ENCODE peak calls at places on chromosomes 6 and 20, in seven cellular contexts. O is GM12878, X is HepG2, F is H1, Q is HCT116, A is K562, J is SK-N-SH. H is an unnamed sample.

GRCh38 chr6:7204726-7205125 is 97.0 kb downstream of the RREB1 start:
- DNase-seq in O (no peak), X (no peak), F (no peak), Q (no peak), A (no peak), J (no peak), H (no peak)

GRCh38 chr6:166715065-166715464 is 88.0 kb upstream of the RPS6KA2 start:
- DNase-seq in O (no peak), X (no peak), F (no peak), Q (no peak), A (no peak), J (no peak), H (no peak)

GRCh38 chr20:25856256-25856884 is 159.7 kb upstream of the ZNF337 start:
- DNase-seq in O (no peak), X (no peak), F (no peak), Q (no peak), A (no peak), J (no peak), H (no peak)

GRCh38 chr6:139112561-139112960 is 22.3 kb upstream of the HECA start:
- DNase-seq in O (no peak), X (no peak), F (no peak), Q (no peak), A (no peak), J (no peak), H (no peak)

GRCh38 chr6:139611327-139611958 is 237.0 kb upstream of the CITED2 start:
- DNase-seq in O (no peak), X (no peak), F (no peak), Q (no peak), A (peak), J (no peak), H (no peak)

GRCh38 chr20:50004175-50004574 is 21.4 kb downstream of the SNAI1 start:
- DNase-seq in O (no peak), X (no peak), F (no peak), Q (no peak), A (no peak), J (no peak), H (no peak)

GRCh38 chr6:119637768-119638167 is 288.2 kb upstream of the MAN1A1 start:
- DNase-seq in O (no peak), X (no peak), F (no peak), Q (no peak), A (no peak), J (no peak), H (no peak)

GRCh38 chr6:96522469-96523009 is 933 bp downstream of the UFL1 start:
- DNase-seq in O (no peak), X (peak), F (no peak), Q (no peak), A (no peak), J (peak), H (no peak)

GRCh38 chr20:6613280-6613861 is 154.1 kb upstream of the BMP2 start:
- DNase-seq in O (no peak), X (no peak), F (no peak), Q (no peak), A (no peak), J (no peak), H (no peak)

GRCh38 chr20:31403886-31404285 is 2.1 kb downstream of the DEFB121 start:
- DNase-seq in O (no peak), X (no peak), F (no peak), Q (no peak), A (no peak), J (no peak), H (no peak)

GRCh38 chr20:18739785-18740184 is 73.8 kb upstream of the SCP2D1 start:
- DNase-seq in O (no peak), X (no peak), F (peak), Q (no peak), A (peak), J (peak), H (no peak)

GRCh38 chr6:46014511-46015118 is 1.0 kb downstream of the CLIC5 start:
- DNase-seq in O (no peak), X (no peak), F (no peak), Q (no peak), A (no peak), J (no peak), H (no peak)

GRCh38 chr6:127855542-127856159 is 45.2 kb downstream of the THEMIS start:
- DNase-seq in O (no peak), X (peak), F (no peak), Q (no peak), A (no peak), J (no peak), H (peak)

GRCh38 chr6:52620055-52620905 is 43.4 kb upstream of the TRAM2 start:
- DNase-seq in O (no peak), X (no peak), F (no peak), Q (no peak), A (peak), J (no peak), H (no peak)

GRCh38 chr6:1076531-1077453 is 235.1 kb upstream of the FOXQ1 start:
- DNase-seq in O (no peak), X (no peak), F (no peak), Q (no peak), A (no peak), J (no peak), H (no peak)

GRCh38 chr20:38789503-38790209 is 15.8 kb upstream of the PPP1R16B start:
- DNase-seq in O (no peak), X (no peak), F (no peak), Q (peak), A (no peak), J (no peak), H (no peak)

GRCh38 chr6:119172813-119173212 is 94.3 kb upstream of the FAM184A start:
- DNase-seq in O (no peak), X (peak), F (no peak), Q (peak), A (peak), J (no peak), H (no peak)

GRCh38 chr20:56443654-56444540 is 24.5 kb upstream of the RTF2 start:
- DNase-seq in O (no peak), X (peak), F (no peak), Q (no peak), A (no peak), J (no peak), H (no peak)

GRCh38 chr6:25645916-25646315 is 6.1 kb upstream of the SCGN start:
- DNase-seq in O (no peak), X (peak), F (no peak), Q (no peak), A (no peak), J (no peak), H (no peak)

GRCh38 chr6:25768566-25768965 is 14.0 kb downstream of the SLC17A4 start:
- DNase-seq in O (no peak), X (no peak), F (no peak), Q (no peak), A (no peak), J (no peak), H (no peak)

GRCh38 chr20:19968488-19969073 is 48.6 kb upstream of the NAA20 start:
- DNase-seq in O (no peak), X (no peak), F (no peak), Q (no peak), A (no peak), J (peak), H (no peak)

GRCh38 chr6:36780517-36781210 is 58.6 kb downstream of the CPNE5 start:
- DNase-seq in O (no peak), X (peak), F (no peak), Q (no peak), A (no peak), J (no peak), H (no peak)

GRCh38 chr6:110475255-110475654 is 1.2 kb downstream of the SLC22A16 start:
- DNase-seq in O (no peak), X (no peak), F (no peak), Q (no peak), A (no peak), J (no peak), H (no peak)

GRCh38 chr20:2756056-2756611 is 44.3 kb downstream of the CPXM1 start:
- DNase-seq in O (no peak), X (peak), F (no peak), Q (peak), A (peak), J (peak), H (no peak)

GRCh38 chr6:134816780-134817179 is 133.1 kb downstream of the ALDH8A1 start:
- DNase-seq in O (no peak), X (no peak), F (no peak), Q (no peak), A (no peak), J (no peak), H (no peak)

GRCh38 chr6:136607204-136607931 is 57.1 kb upstream of the MAP7 start:
- DNase-seq in O (no peak), X (peak), F (no peak), Q (no peak), A (no peak), J (no peak), H (peak)

GRCh38 chr20:62480318-62480717 is 4.5 kb upstream of the GATA5 start:
- DNase-seq in O (no peak), X (no peak), F (no peak), Q (no peak), A (peak), J (no peak), H (no peak)

GRCh38 chr6:93819189-93819588 is 399.8 kb upstream of the EPHA7 start:
- DNase-seq in O (no peak), X (peak), F (no peak), Q (no peak), A (no peak), J (no peak), H (no peak)

GRCh38 chr6:167894965-167895364 is 68.3 kb downstream of the AFDN start:
- DNase-seq in O (no peak), X (no peak), F (no peak), Q (no peak), A (no peak), J (no peak), H (no peak)

GRCh38 chr20:3224681-3225421 is 14.1 kb downstream of the SLC4A11 start:
- DNase-seq in O (no peak), X (peak), F (no peak), Q (no peak), A (no peak), J (no peak), H (no peak)

GRCh38 chr6:144362042-144363018 is 77.2 kb downstream of the UTRN start:
- DNase-seq in O (no peak), X (peak), F (no peak), Q (no peak), A (no peak), J (no peak), H (no peak)

GRCh38 chr6:107235521-107235920 is 120.2 kb upstream of the BEND3 start:
- DNase-seq in O (no peak), X (no peak), F (no peak), Q (no peak), A (no peak), J (no peak), H (no peak)

DNA sequence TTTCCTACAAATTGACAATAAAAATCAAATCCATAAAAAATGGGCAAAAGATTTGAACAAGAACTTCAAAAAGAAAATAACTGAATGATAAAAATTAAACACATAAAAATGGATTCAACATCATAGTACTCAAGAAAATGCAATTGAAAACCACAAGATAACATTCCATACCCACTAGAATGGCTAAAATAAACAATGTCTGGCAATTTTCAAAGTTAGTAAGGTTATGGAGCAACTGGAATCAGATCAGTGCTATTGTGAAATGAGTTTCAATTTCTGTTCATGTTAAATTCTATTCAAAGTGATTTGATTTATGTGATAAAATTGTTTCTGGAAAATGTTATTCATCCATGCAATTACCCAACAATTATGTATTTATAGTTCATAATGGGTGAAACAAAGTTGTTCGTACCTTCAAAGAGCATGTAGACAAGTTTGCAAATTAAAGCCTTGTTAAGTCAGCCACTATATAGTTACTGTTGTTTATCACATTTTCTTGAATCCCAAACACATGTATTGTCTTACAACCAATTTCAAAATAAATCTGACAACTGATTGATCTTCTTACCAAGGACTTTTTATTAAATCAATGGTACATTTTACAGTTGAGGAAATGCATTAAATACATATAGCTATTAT is 151.5 kb upstream of the CENPW start:
- DNase-seq in O (no peak), X (peak), F (no peak), Q (no peak), A (no peak), J (no peak), H (no peak)
- TF ChIP-seq SIN3A in O (no peak), X (no peak), F (no peak), Q (no peak), A (no peak), J (no peak), H (no peak)

GRCh38 chr6:109396319-109396718 is 14.1 kb upstream of the CD164 start:
- DNase-seq in O (no peak), X (no peak), F (no peak), Q (no peak), A (no peak), J (no peak), H (no peak)

GRCh38 chr6:109393882-109394281 is 11.6 kb upstream of the CD164 start:
- DNase-seq in O (no peak), X (no peak), F (no peak), Q (no peak), A (no peak), J (no peak), H (no peak)

GRCh38 chr6:109397020-109397419 is 14.8 kb upstream of the CD164 start:
- DNase-seq in O (no peak), X (no peak), F (no peak), Q (no peak), A (peak), J (no peak), H (no peak)
- TF ChIP-seq SIN3A in O (no peak), X (no peak), F (no peak), Q (no peak), A (no peak), J (no peak), H (no peak)

GRCh38 chr20:15236812-15237211 is 899.4 kb upstream of the FLRT3 start:
- DNase-seq in O (peak), X (peak), F (peak), Q (peak), A (no peak), J (peak), H (peak)

GRCh38 chr20:15240801-15241200 is 903.4 kb upstream of the FLRT3 start:
- DNase-seq in O (no peak), X (no peak), F (no peak), Q (no peak), A (no peak), J (no peak), H (no peak)

GRCh38 chr20:15239542-15240206 is 902.3 kb upstream of the FLRT3 start:
- DNase-seq in O (no peak), X (no peak), F (no peak), Q (no peak), A (no peak), J (no peak), H (no peak)

GRCh38 chr20:15232243-15232642 is 894.8 kb upstream of the FLRT3 start:
- DNase-seq in O (no peak), X (no peak), F (no peak), Q (no peak), A (no peak), J (no peak), H (no peak)

GRCh38 chr20:15235799-15236198 is 898.4 kb upstream of the FLRT3 start:
- DNase-seq in O (no peak), X (no peak), F (no peak), Q (no peak), A (no peak), J (no peak), H (no peak)
- TF ChIP-seq SIN3A in O (no peak), X (no peak), F (no peak), Q (no peak), A (no peak), J (no peak), H (no peak)

GRCh38 chr6:111794716-111795452 is 78.4 kb downstream of the FYN start:
- DNase-seq in O (no peak), X (peak), F (no peak), Q (no peak), A (no peak), J (no peak), H (no peak)
- TF ChIP-seq SIN3A in O (no peak), X (no peak), F (no peak), Q (no peak), A (no peak), J (no peak), H (no peak)

GRCh38 chr6:11795403-11795802 is 16.8 kb upstream of the ADTRP start:
- DNase-seq in O (no peak), X (peak), F (no peak), Q (no peak), A (no peak), J (no peak), H (no peak)
- TF ChIP-seq SIN3A in O (no peak), X (no peak), F (no peak), Q (no peak), A (no peak), J (no peak), H (no peak)

DNA sequence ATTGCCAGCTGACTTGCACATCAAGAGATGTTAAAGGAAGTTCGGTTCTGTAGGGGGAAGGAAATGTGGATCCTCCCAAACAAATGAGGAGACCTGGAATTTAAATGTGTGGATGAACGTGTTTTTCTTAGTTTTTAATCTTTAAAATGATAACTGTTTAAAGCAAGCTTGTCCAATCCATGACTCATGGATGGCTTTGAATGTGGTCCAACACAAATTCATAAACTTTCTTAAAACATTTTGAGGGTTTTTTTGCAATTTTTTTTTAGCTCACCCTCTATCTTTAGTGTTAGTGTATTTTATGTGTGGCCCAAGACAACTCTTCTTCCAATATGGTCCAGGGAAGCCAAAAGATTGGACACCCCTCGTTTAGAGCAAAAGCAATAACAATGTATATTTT is 12.6 kb downstream of the TUBB2B start:
- DNase-seq in O (no peak), X (no peak), F (no peak), Q (no peak), A (no peak), J (no peak), H (no peak)
- TF ChIP-seq SIN3A in O (no peak), X (no peak), F (no peak), Q (no peak), A (no peak), J (no peak), H (no peak)

GRCh38 chr6:161959072-161959471 is 685.2 kb upstream of the AGPAT4 start:
- DNase-seq in O (no peak), X (no peak), F (no peak), Q (no peak), A (no peak), J (no peak), H (no peak)

GRCh38 chr6:161963181-161963580 is 689.3 kb upstream of the AGPAT4 start:
- DNase-seq in O (no peak), X (no peak), F (no peak), Q (no peak), A (no peak), J (no peak), H (no peak)

GRCh38 chr6:161961046-161961445 is 687.2 kb upstream of the AGPAT4 start:
- DNase-seq in O (no peak), X (no peak), F (no peak), Q (no peak), A (no peak), J (no peak), H (no peak)

GRCh38 chr6:161961796-161962195 is 687.9 kb upstream of the AGPAT4 start:
- DNase-seq in O (no peak), X (no peak), F (no peak), Q (no peak), A (no peak), J (no peak), H (no peak)

GRCh38 chr6:161963634-161964244 is 689.9 kb upstream of the AGPAT4 start:
- DNase-seq in O (no peak), X (no peak), F (no peak), Q (no peak), A (no peak), J (no peak), H (no peak)
- TF ChIP-seq SIN3A in O (no peak), X (no peak), F (no peak), Q (no peak), A (no peak), J (no peak), H (no peak)

GRCh38 chr6:124073021-124073420 is 269.4 kb downstream of the NKAIN2 start:
- DNase-seq in O (no peak), X (no peak), F (no peak), Q (no peak), A (no peak), J (no peak), H (no peak)
- TF ChIP-seq SIN3A in O (no peak), X (no peak), F (no peak), Q (no peak), A (no peak), J (no peak), H (no peak)

GRCh38 chr20:63934271-63935068 is 21.7 kb downstream of the UCKL1 start:
- DNase-seq in O (no peak), X (no peak), F (no peak), Q (no peak), A (no peak), J (peak), H (no peak)

GRCh38 chr20:63937596-63937995 is 18.6 kb downstream of the UCKL1 start:
- DNase-seq in O (no peak), X (no peak), F (no peak), Q (no peak), A (no peak), J (no peak), H (no peak)

GRCh38 chr20:63933646-63934045 is 22.6 kb downstream of the UCKL1 start:
- DNase-seq in O (no peak), X (no peak), F (no peak), Q (no peak), A (no peak), J (no peak), H (no peak)

GRCh38 chr20:63932606-63933160 is 23.5 kb downstream of the UCKL1 start:
- DNase-seq in O (no peak), X (no peak), F (no peak), Q (no peak), A (no peak), J (no peak), H (no peak)

DNA sequence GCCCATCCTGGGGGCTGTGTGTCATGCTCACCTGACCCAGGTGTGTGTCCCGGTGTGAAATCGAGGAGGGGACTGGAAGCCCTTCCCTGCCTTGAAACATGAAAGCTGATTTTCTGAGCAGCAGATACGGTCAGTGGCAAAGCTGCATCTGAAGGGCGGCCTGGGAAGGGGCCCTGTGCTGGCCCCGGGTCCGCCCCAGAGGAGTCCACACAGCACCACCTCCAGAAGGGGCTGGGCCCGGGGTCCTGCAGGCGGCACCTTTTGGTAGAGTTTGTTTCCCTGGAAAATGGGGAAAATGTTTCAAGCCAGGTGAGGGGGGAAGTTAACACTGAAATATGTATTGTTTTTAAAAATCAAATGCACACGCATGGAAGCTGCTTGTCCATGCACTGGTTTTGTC is 20.8 kb downstream of the UCKL1 start:
- DNase-seq in O (no peak), X (no peak), F (no peak), Q (no peak), A (no peak), J (no peak), H (no peak)
- TF ChIP-seq SIN3A in O (no peak), X (no peak), F (no peak), Q (no peak), A (no peak), J (no peak), H (no peak)